ENCODE peak calls at places on chromosomes 16 and 17, in four cellular contexts. One of them, this sample, is unnamed.

GRCh38 chr17:77647531-77647930 is 311.0 kb upstream of the TNRC6C start:
- DNase-seq in fibroblast of lung: no peak
- DNase-seq in ACHN: no peak
- DNase-seq in ovary: no peak
- DNase-seq in this sample: no peak

GRCh38 chr16:14003119-14003570 is 68.0 kb upstream of the MRTFB start:
- DNase-seq in fibroblast of lung: peak
- DNase-seq in ACHN: peak
- DNase-seq in ovary: peak
- DNase-seq in this sample: peak

GRCh38 chr17:38797828-38798227 is 1.5 kb downstream of the PIP4K2B start:
- DNase-seq in fibroblast of lung: no peak
- DNase-seq in ACHN: no peak
- DNase-seq in ovary: no peak
- DNase-seq in this sample: no peak

GRCh38 chr16:72125635-72126428 is 32.2 kb downstream of the DHX38 start:
- DNase-seq in fibroblast of lung: no peak
- DNase-seq in ACHN: no peak
- DNase-seq in ovary: no peak
- DNase-seq in this sample: no peak

GRCh38 chr17:44970136-44970737 is 2.1 kb upstream of the C1QL1 start:
- DNase-seq in fibroblast of lung: peak
- DNase-seq in ACHN: peak
- DNase-seq in ovary: peak
- DNase-seq in this sample: no peak

GRCh38 chr17:78992542-78993212 is 13.0 kb upstream of the LGALS3BP start:
- DNase-seq in fibroblast of lung: no peak
- DNase-seq in ACHN: no peak
- DNase-seq in ovary: peak
- DNase-seq in this sample: no peak

GRCh38 chr17:48587276-48588073 is 2.6 kb downstream of the HOXB3 start:
- DNase-seq in fibroblast of lung: no peak
- DNase-seq in ACHN: no peak
- DNase-seq in ovary: no peak
- DNase-seq in this sample: no peak

GRCh38 chr16:81708459-81709368 is 70.4 kb upstream of the PLCG2 start:
- DNase-seq in fibroblast of lung: no peak
- DNase-seq in ACHN: no peak
- DNase-seq in ovary: no peak
- DNase-seq in this sample: peak

GRCh38 chr16:84652565-84652964 is 4.3 kb downstream of the KLHL36 start:
- DNase-seq in fibroblast of lung: no peak
- DNase-seq in ACHN: no peak
- DNase-seq in ovary: no peak
- DNase-seq in this sample: no peak

GRCh38 chr16:81094771-81095251 is 1.4 kb downstream of the GCSH start:
- DNase-seq in fibroblast of lung: peak
- DNase-seq in ACHN: peak
- DNase-seq in ovary: peak
- DNase-seq in this sample: no peak

GRCh38 chr17:57523926-57524634 is 221.0 kb downstream of the CCDC182 start:
- DNase-seq in fibroblast of lung: peak
- DNase-seq in ACHN: peak
- DNase-seq in ovary: no peak
- DNase-seq in this sample: peak

GRCh38 chr17:64410750-64411490 is 20.3 kb upstream of the PECAM1 start:
- DNase-seq in fibroblast of lung: no peak
- DNase-seq in ACHN: no peak
- DNase-seq in ovary: no peak
- DNase-seq in this sample: no peak

GRCh38 chr17:31700973-31701372 is 158.1 kb downstream of the COPRS start:
- DNase-seq in fibroblast of lung: no peak
- DNase-seq in ACHN: no peak
- DNase-seq in ovary: no peak
- DNase-seq in this sample: no peak

GRCh38 chr16:88957887-88958577 is 19.0 kb downstream of the CBFA2T3 start:
- DNase-seq in fibroblast of lung: no peak
- DNase-seq in ACHN: no peak
- DNase-seq in ovary: no peak
- DNase-seq in this sample: peak

GRCh38 chr17:44933824-44934744 is 13.5 kb downstream of the KIF18B start:
- DNase-seq in fibroblast of lung: no peak
- DNase-seq in ACHN: no peak
- DNase-seq in ovary: no peak
- DNase-seq in this sample: peak

GRCh38 chr17:40486513-40487370 is 14.7 kb downstream of the TNS4 start:
- DNase-seq in fibroblast of lung: peak
- DNase-seq in ACHN: no peak
- DNase-seq in ovary: no peak
- DNase-seq in this sample: no peak

GRCh38 chr17:48871551-48872351 is 20.8 kb upstream of the ATP5MC1 start:
- DNase-seq in fibroblast of lung: no peak
- DNase-seq in ACHN: no peak
- DNase-seq in ovary: peak
- DNase-seq in this sample: no peak

GRCh38 chr17:14776791-14777190 is 475.9 kb downstream of the HS3ST3B1 start:
- DNase-seq in fibroblast of lung: peak
- DNase-seq in ACHN: no peak
- DNase-seq in ovary: no peak
- DNase-seq in this sample: no peak

GRCh38 chr16:30377050-30377811 is 2.6 kb downstream of the MYL11 start:
- DNase-seq in fibroblast of lung: no peak
- DNase-seq in ACHN: no peak
- DNase-seq in ovary: no peak
- DNase-seq in this sample: no peak

GRCh38 chr17:63840591-63841349 is 1.7 kb downstream of the SMARCD2 start:
- DNase-seq in fibroblast of lung: no peak
- DNase-seq in ACHN: no peak
- DNase-seq in ovary: peak
- DNase-seq in this sample: no peak

GRCh38 chr16:50445603-50446250 is 76.9 kb upstream of the BRD7 start:
- DNase-seq in fibroblast of lung: no peak
- DNase-seq in ACHN: no peak
- DNase-seq in ovary: no peak
- DNase-seq in this sample: no peak

GRCh38 chr17:38511126-38512108 is 83.2 kb downstream of the ARHGAP23 start:
- DNase-seq in fibroblast of lung: peak
- DNase-seq in ACHN: peak
- DNase-seq in ovary: peak
- DNase-seq in this sample: no peak

GRCh38 chr17:8288336-8289102 is at the start of gene RANGRF:
- DNase-seq in fibroblast of lung: peak
- DNase-seq in ACHN: peak
- DNase-seq in ovary: peak
- DNase-seq in this sample: peak

GRCh38 chr17:58219789-58220183 is 731 bp upstream of the MKS1 start:
- DNase-seq in fibroblast of lung: no peak
- DNase-seq in ACHN: no peak
- DNase-seq in ovary: no peak
- DNase-seq in this sample: no peak

GRCh38 chr17:17381438-17382059 is 78.4 kb downstream of the NT5M start:
- DNase-seq in fibroblast of lung: no peak
- DNase-seq in ACHN: no peak
- DNase-seq in ovary: no peak
- DNase-seq in this sample: no peak

GRCh38 chr16:66798162-66798561 is 3.2 kb downstream of the TERB1 start:
- DNase-seq in fibroblast of lung: peak
- DNase-seq in ACHN: no peak
- DNase-seq in ovary: no peak
- DNase-seq in this sample: no peak